ENCODE peak calls at places on chromosome 10, in eight cellular contexts. A, O, W, Y, D, K, X and J are unnamed samples. For H3K9me3, the result is how much of the 10 kb centered on the place peaks cover.

GRCh38 chr10:113553149-113553548 is 296 bp downstream of the HABP2 start:
- DNase-seq in A (no peak), O (no peak), W (no peak), Y (no peak), D (no peak), K (no peak), X (no peak), J (no peak)

GRCh38 chr10:17923728-17924127 is 28.0 kb upstream of the SLC39A12 start:
- DNase-seq in A (peak), O (no peak), W (no peak), Y (no peak), D (peak), K (no peak), X (no peak), J (no peak)

GRCh38 chr10:116827214-116827671 is 22.1 kb upstream of the ENO4 start:
- DNase-seq in A (no peak), O (no peak), W (no peak), Y (no peak), D (no peak), K (no peak), X (peak), J (no peak)

GRCh38 chr10:63744060-63744941 is 223.1 kb downstream of the REEP3 start:
- DNase-seq in A (no peak), O (no peak), W (no peak), Y (no peak), D (no peak), K (no peak), X (no peak), J (no peak)

GRCh38 chr10:113854757-113855626 is 531 bp downstream of the NHLRC2 start:
- DNase-seq in A (peak), O (peak), W (peak), Y (no peak), D (peak), K (peak), X (peak), J (peak)

GRCh38 chr10:12782537-12782936 is 219.0 kb downstream of the CCDC3 start:
- DNase-seq in A (peak), O (no peak), W (no peak), Y (no peak), D (no peak), K (no peak), X (peak), J (no peak)

GRCh38 chr10:95196053-95196452 is 2.0 kb downstream of the ACSM6 start:
- DNase-seq in A (no peak), O (no peak), W (no peak), Y (no peak), D (peak), K (no peak), X (peak), J (no peak)

GRCh38 chr10:79209340-79209739 is 137.9 kb upstream of the PPIF start:
- DNase-seq in A (no peak), O (no peak), W (no peak), Y (no peak), D (no peak), K (no peak), X (no peak), J (no peak)

GRCh38 chr10:99612167-99612831 is 7.9 kb downstream of the SLC25A28 start:
- DNase-seq in A (peak), O (peak), W (no peak), Y (no peak), D (no peak), K (no peak), X (peak), J (no peak)

GRCh38 chr10:125129076-125129458 is 31.3 kb downstream of the CTBP2 start:
- DNase-seq in A (no peak), O (no peak), W (no peak), Y (no peak), D (no peak), K (no peak), X (no peak), J (no peak)

GRCh38 chr10:75378403-75378802 is 23.2 kb downstream of the ZNF503 start:
- DNase-seq in A (no peak), O (no peak), W (no peak), Y (no peak), D (no peak), K (no peak), X (no peak), J (no peak)

GRCh38 chr10:3647074-3647473 is 137.9 kb downstream of the KLF6 start:
- DNase-seq in A (no peak), O (no peak), W (no peak), Y (no peak), D (no peak), K (no peak), X (no peak), J (no peak)

GRCh38 chr10:79223001-79223345 is 124.3 kb upstream of the PPIF start:
- DNase-seq in A (no peak), O (no peak), W (no peak), Y (no peak), D (no peak), K (no peak), X (peak), J (no peak)

GRCh38 chr10:46247808-46248569 is 38.8 kb upstream of the ANTXRL start:
- DNase-seq in A (peak), O (no peak), W (no peak), Y (peak), D (no peak), K (no peak), X (no peak), J (no peak)

GRCh38 chr10:6838118-6838517 is 258.0 kb upstream of the PRKCQ start:
- DNase-seq in A (no peak), O (no peak), W (no peak), Y (no peak), D (no peak), K (no peak), X (peak), J (no peak)

GRCh38 chr10:88216976-88217375 is 353.6 kb downstream of the PTEN start:
- DNase-seq in A (no peak), O (no peak), W (no peak), Y (no peak), D (no peak), K (no peak), X (no peak), J (no peak)

GRCh38 chr10:68647928-68648327 is 73.1 kb upstream of the CCAR1 start:
- DNase-seq in A (no peak), O (no peak), W (no peak), Y (no peak), D (no peak), K (no peak), X (no peak), J (no peak)

GRCh38 chr10:78952686-78953085 is 116.1 kb upstream of the ZMIZ1 start:
- DNase-seq in A (no peak), O (no peak), W (no peak), Y (no peak), D (no peak), K (no peak), X (no peak), J (no peak)

GRCh38 chr10:86664370-86665217 is 3.7 kb upstream of the LDB3 start:
- DNase-seq in A (no peak), O (no peak), W (no peak), Y (no peak), D (no peak), K (peak), X (no peak), J (no peak)

GRCh38 chr10:114471906-114472873 is 67.9 kb upstream of the AFAP1L2 start:
- DNase-seq in A (peak), O (no peak), W (no peak), Y (no peak), D (peak), K (no peak), X (peak), J (no peak)

GRCh38 chr10:96470108-96470743 is 43.5 kb downstream of the TLL2 start:
- DNase-seq in A (peak), O (no peak), W (no peak), Y (no peak), D (no peak), K (no peak), X (peak), J (no peak)

GRCh38 chr10:48444266-48444665 is 137.8 kb downstream of the MAPK8 start:
- DNase-seq in A (no peak), O (no peak), W (no peak), Y (no peak), D (no peak), K (no peak), X (peak), J (no peak)

GRCh38 chr10:7480742-7481381 is 70.0 kb upstream of the SFMBT2 start:
- DNase-seq in A (no peak), O (no peak), W (no peak), Y (no peak), D (no peak), K (no peak), X (no peak), J (no peak)

GRCh38 chr10:100325164-100325563 is 4.9 kb downstream of the PKD2L1 start:
- DNase-seq in A (no peak), O (no peak), W (no peak), Y (no peak), D (no peak), K (no peak), X (peak), J (no peak)

GRCh38 chr10:86757110-86757790 is 831 bp downstream of the BMPR1A start:
- DNase-seq in A (peak), O (no peak), W (peak), Y (no peak), D (peak), K (peak), X (peak), J (peak)

GRCh38 chr10:52283174-52283573 is 30.9 kb upstream of the DKK1 start:
- DNase-seq in A (no peak), O (no peak), W (no peak), Y (no peak), D (no peak), K (no peak), X (no peak), J (no peak)

GRCh38 chr10:76874151-76874550 is 763.5 kb downstream of the KCNMA1 start:
- DNase-seq in A (no peak), O (no peak), W (no peak), Y (no peak), D (no peak), K (no peak), X (no peak), J (no peak)

GRCh38 chr10:72310636-72311035 is 36.9 kb downstream of the DDIT4 start:
- DNase-seq in A (no peak), O (no peak), W (no peak), Y (no peak), D (no peak), K (peak), X (no peak), J (no peak)

GRCh38 chr10:78139336-78139735 is 105.7 kb downstream of the RPS24 start:
- DNase-seq in A (no peak), O (no peak), W (no peak), Y (no peak), D (no peak), K (no peak), X (peak), J (no peak)

GRCh38 chr10:26987851-26988250 is 112.4 kb downstream of the ANKRD26 start:
- DNase-seq in A (no peak), O (no peak), W (no peak), Y (no peak), D (no peak), K (no peak), X (no peak), J (no peak)

GRCh38 chr10:69413221-69413865 is 3.4 kb downstream of the TACR2 start:
- DNase-seq in A (peak), O (no peak), W (no peak), Y (no peak), D (peak), K (no peak), X (peak), J (no peak)

GRCh38 chr10:44574596-44575480 is 189.9 kb upstream of the CXCL12 start:
- DNase-seq in A (no peak), O (no peak), W (no peak), Y (no peak), D (no peak), K (no peak), X (peak), J (no peak)

GRCh38 chr10:110641256-110641655 is 2.9 kb upstream of the RBM20 start:
- DNase-seq in A (no peak), O (no peak), W (no peak), Y (no peak), D (no peak), K (peak), X (peak), J (no peak)

GRCh38 chr10:68218786-68219185 is 13.1 kb downstream of the ATOH7 start:
- DNase-seq in A (no peak), O (no peak), W (no peak), Y (no peak), D (no peak), K (no peak), X (no peak), J (no peak)

GRCh38 chr10:10361486-10361885 is 656.2 kb upstream of the CELF2 start:
- DNase-seq in A (no peak), O (no peak), W (no peak), Y (no peak), D (no peak), K (no peak), X (peak), J (no peak)
- H3K9me3 ChIP-seq in A (under half), O (under half), W (under half), Y (under half), D (under half), K (under half), X (under half), J (under half)

GRCh38 chr10:133613699-133614098 is 12.9 kb downstream of the FRG2B start:
- DNase-seq in A (no peak), O (no peak), W (no peak), Y (no peak), D (no peak), K (no peak), X (no peak), J (no peak)

GRCh38 chr10:133611079-133611478 is 15.5 kb downstream of the FRG2B start:
- DNase-seq in A (no peak), O (no peak), W (no peak), Y (no peak), D (no peak), K (no peak), X (no peak), J (no peak)

GRCh38 chr10:133608855-133609254 is 17.7 kb downstream of the FRG2B start:
- DNase-seq in A (no peak), O (no peak), W (no peak), Y (no peak), D (no peak), K (no peak), X (no peak), J (no peak)
- H3K9me3 ChIP-seq in A (under half), O (under half), W (under half), Y (under half), D (under half), K (under half), X (half or more), J (under half)

DNA sequence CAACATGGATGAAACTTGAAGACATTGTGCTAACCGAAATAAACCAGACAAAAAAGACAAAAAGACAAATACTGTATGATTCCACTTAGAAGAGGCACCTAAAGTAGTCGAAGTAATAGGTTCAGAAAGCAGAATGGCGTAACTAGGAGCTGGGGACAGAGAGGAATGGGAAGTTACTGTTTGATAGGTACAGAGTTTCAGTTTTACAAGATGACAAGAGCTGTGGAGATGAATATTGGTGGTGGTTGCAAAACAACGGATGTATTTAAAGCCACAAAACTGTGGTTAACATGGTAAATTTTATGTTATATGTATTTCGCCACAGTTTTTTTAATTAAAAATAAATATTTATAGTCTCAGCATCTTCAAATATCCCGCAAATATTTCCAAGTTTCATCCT is 64.1 kb upstream of the DIP2C start:
- DNase-seq in A (no peak), O (no peak), W (no peak), Y (no peak), D (no peak), K (no peak), X (no peak), J (no peak)
- H3K9me3 ChIP-seq in A (under half), O (under half), W (under half), Y (under half), D (under half), K (under half), X (under half), J (under half)

DNA sequence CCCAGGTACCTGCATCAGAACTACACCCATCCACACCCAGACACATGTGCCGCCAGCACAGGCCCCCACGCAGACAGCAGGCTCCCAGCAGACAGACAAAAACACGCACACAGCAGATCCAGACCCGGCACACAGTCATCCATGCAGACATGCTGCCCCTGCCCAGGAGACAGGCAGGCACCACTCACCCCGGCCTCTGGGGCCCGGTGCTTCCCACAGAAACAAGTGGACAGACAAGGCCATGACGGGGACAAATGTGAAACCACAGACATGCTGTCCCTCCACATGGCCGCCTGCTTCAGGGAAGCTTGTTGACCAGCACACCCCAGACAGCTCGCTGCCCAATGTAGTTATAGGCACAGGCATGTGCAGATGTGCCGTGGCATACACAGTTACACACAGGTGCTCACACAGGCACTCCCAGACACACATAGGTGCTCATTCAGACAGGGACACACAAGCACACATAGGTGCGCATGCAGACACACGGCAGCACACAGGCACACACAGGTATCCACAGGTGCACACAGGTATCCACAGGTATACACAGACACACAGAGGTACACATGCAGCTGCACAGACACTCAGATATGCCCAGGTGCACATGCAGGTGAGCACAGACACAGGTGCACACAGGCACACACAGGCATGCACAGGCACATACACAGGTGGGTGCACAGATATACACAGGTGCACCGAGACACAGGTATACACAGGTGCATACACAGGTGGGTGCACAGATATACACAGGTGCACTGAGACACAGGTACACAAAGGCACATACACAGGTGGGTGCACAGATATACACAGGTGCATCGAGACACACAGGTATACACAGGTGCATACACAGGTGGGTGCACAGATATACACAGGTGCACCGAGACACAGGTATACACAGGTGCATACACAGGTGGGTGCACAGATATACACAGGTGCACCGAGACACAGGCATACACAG is 10.5 kb upstream of the SCART1 start:
- DNase-seq in A (no peak), O (no peak), W (no peak), Y (peak), D (no peak), K (peak), X (no peak), J (peak)
- H3K9me3 ChIP-seq in A (under half), O (under half), W (under half), Y (under half), D (under half), K (under half), X (under half), J (under half)

GRCh38 chr10:61125560-61126250 is 181.7 kb upstream of the RHOBTB1 start:
- DNase-seq in A (no peak), O (no peak), W (no peak), Y (no peak), D (no peak), K (no peak), X (no peak), J (no peak)
- H3K9me3 ChIP-seq in A (under half), O (under half), W (under half), Y (under half), D (under half), K (under half), X (under half), J (under half)

GRCh38 chr10:102621418-102622325 is 22.6 kb upstream of the TRIM8 start:
- DNase-seq in A (no peak), O (no peak), W (no peak), Y (no peak), D (no peak), K (no peak), X (no peak), J (no peak)

GRCh38 chr10:102619281-102619981 is 24.8 kb upstream of the TRIM8 start:
- DNase-seq in A (no peak), O (no peak), W (no peak), Y (no peak), D (no peak), K (no peak), X (peak), J (no peak)

GRCh38 chr10:102620615-102621417 is 23.5 kb upstream of the TRIM8 start:
- DNase-seq in A (no peak), O (no peak), W (no peak), Y (no peak), D (no peak), K (no peak), X (peak), J (no peak)

GRCh38 chr10:102617816-102618215 is 26.5 kb upstream of the TRIM8 start:
- DNase-seq in A (no peak), O (no peak), W (no peak), Y (no peak), D (no peak), K (no peak), X (no peak), J (no peak)

DNA sequence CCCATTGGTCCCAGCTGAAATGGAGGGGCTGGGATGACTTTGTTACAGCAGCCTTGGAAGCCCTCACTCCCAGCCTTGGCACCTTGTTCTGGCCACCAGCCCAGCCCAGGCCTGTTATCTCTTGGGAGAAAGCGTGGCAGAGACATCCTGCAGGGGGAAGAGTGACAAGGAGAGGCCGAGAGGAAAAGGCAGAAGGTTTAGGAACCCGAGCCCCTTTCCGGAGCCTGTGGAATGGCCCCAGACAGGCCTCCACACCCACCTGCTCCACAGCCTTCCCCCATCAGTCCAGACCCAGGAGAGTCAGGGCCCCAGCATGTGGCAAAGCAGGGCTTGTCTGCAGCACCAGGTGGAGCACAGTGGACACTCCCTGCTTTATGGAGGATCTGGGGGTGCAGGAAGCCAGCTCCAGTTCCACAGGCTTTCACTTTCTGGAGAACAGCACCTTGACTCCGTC is 24.1 kb upstream of the TRIM8 start:
- DNase-seq in A (no peak), O (no peak), W (no peak), Y (no peak), D (no peak), K (no peak), X (peak), J (no peak)
- H3K9me3 ChIP-seq in A (under half), O (under half), W (under half), Y (under half), D (under half), K (under half), X (under half), J (under half)

GRCh38 chr10:133411523-133412380 is 12.7 kb downstream of the SPRN start:
- DNase-seq in A (no peak), O (no peak), W (no peak), Y (no peak), D (no peak), K (no peak), X (no peak), J (no peak)

GRCh38 chr10:133415752-133416151 is 8.7 kb downstream of the SPRN start:
- DNase-seq in A (no peak), O (no peak), W (no peak), Y (no peak), D (no peak), K (no peak), X (peak), J (no peak)

GRCh38 chr10:133412381-133412711 is 12.1 kb downstream of the SPRN start:
- DNase-seq in A (no peak), O (no peak), W (no peak), Y (no peak), D (no peak), K (no peak), X (no peak), J (no peak)
- H3K9me3 ChIP-seq in A (under half), O (under half), W (under half), Y (under half), D (under half), K (under half), X (half or more), J (under half)